ENCODE peak calls at places on chromosomes 1 and 21, in nine cellular contexts. D, H, B, J, L, A, G, K and U are unnamed samples.

GRCh38 chr1:186511761-186512637 is 51.1 kb upstream of the PDC start:
- DNase-seq in D (peak; percentile 70), H (peak; percentile 85), B (no peak), J (no peak), L (peak; percentile 48), A (no peak), G (peak; percentile 26), K (peak; percentile 46), U (no peak)

GRCh38 chr1:57835620-57836019 is 411.8 kb upstream of the DAB1 start:
- DNase-seq in D (peak; percentile 72), H (no peak), B (peak; percentile 41), J (no peak), L (no peak), A (no peak), G (no peak), K (no peak), U (no peak)

GRCh38 chr1:70101774-70102173 is 103.6 kb downstream of the LRRC40 start:
- DNase-seq in D (peak; percentile 37), H (no peak), B (no peak), J (no peak), L (no peak), A (no peak), G (no peak), K (no peak), U (no peak)

GRCh38 chr1:53550201-53550741 is 91.1 kb downstream of the DMRTB1 start:
- DNase-seq in D (no peak), H (no peak), B (peak; percentile 78), J (peak; percentile 69), L (peak; percentile 51), A (no peak), G (peak; percentile 61), K (no peak), U (peak; percentile 73)

GRCh38 chr1:193486671-193487229 is 300.3 kb upstream of the B3GALT2 start:
- DNase-seq in D (no peak), H (peak; percentile 11), B (peak; percentile 12), J (no peak), L (peak; percentile 47), A (peak; percentile 2), G (no peak), K (no peak), U (no peak)

GRCh38 chr1:52098139-52098871 is 42.2 kb downstream of the BTF3L4 start:
- DNase-seq in D (peak; percentile 17), H (no peak), B (no peak), J (no peak), L (no peak), A (no peak), G (no peak), K (no peak), U (no peak)

GRCh38 chr21:31862078-31862477 is 10.7 kb upstream of the HUNK start:
- DNase-seq in D (no peak), H (no peak), B (no peak), J (no peak), L (no peak), A (no peak), G (no peak), K (no peak), U (no peak)

GRCh38 chr1:76830373-76830772 is 36.9 kb upstream of the ST6GALNAC5 start:
- DNase-seq in D (no peak), H (peak; percentile 30), B (no peak), J (no peak), L (no peak), A (no peak), G (no peak), K (no peak), U (no peak)

GRCh38 chr1:152179566-152179965 is 20.5 kb upstream of the RPTN start:
- DNase-seq in D (no peak), H (no peak), B (no peak), J (peak; percentile 42), L (no peak), A (no peak), G (no peak), K (no peak), U (no peak)

GRCh38 chr1:170407138-170407537 is 124.8 kb upstream of the GORAB start:
- DNase-seq in D (no peak), H (no peak), B (peak; percentile 21), J (peak; percentile 23), L (peak; percentile 18), A (peak; percentile 81), G (no peak), K (no peak), U (peak; percentile 10)

GRCh38 chr1:54996359-54996868 is 2.3 kb upstream of the BSND start:
- DNase-seq in D (peak; percentile 87), H (peak; percentile 83), B (peak; percentile 38), J (peak; percentile 78), L (peak; percentile 47), A (peak; percentile 84), G (peak; percentile 65), K (peak; percentile 84), U (peak; percentile 20)

GRCh38 chr1:54994355-54994990 is 4.3 kb upstream of the BSND start:
- DNase-seq in D (no peak), H (no peak), B (no peak), J (no peak), L (no peak), A (no peak), G (no peak), K (no peak), U (no peak)

GRCh38 chr1:54995835-54996234 is 2.9 kb upstream of the BSND start:
- DNase-seq in D (no peak), H (no peak), B (no peak), J (no peak), L (no peak), A (no peak), G (no peak), K (no peak), U (no peak)

GRCh38 chr1:54996869-54997710 is 1.6 kb upstream of the BSND start:
- DNase-seq in D (peak; percentile 45), H (no peak), B (peak; percentile 50), J (peak; percentile 39), L (no peak), A (peak; percentile 19), G (peak; percentile 35), K (no peak), U (peak; percentile 27)

DNA sequence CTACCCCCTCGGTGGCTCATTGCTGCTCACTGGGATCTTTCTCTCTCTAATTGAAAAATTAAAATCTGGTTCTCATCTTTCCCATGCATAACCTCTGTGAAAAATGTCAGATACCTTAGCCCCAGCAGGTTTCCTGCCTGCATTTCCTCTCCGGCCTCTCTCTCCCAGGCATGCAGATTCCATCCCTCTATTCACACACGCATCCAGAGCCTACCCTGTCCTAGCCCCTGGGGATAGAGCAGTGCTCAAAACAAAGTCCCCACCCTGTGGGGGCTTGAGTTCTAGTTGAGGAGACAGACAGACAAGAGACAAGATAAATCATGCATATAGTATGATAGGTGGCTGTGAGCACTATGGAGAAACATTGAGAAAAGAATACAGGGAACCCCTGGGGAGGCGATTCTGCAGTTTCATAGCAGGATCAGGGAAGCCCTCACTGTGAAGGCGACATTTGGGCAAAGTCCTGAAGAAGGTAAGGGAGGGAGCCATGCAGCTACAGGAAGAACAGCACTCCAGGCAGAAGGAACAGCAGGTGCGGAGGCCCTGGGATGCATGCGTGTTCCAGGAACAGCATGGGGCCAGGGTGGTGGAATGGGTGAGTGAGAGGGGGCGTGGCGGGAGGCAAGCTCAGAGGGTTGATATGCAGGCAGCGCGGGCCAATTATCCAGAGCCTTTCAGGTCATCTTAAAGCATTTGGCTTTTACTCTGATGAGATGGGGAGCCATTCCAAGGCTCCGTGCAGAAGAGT is 3.5 kb upstream of the BSND start:
- DNase-seq in D (peak; percentile 40), H (no peak), B (no peak), J (no peak), L (no peak), A (no peak), G (no peak), K (no peak), U (no peak)
- H3K9ac ChIP-seq in D (no peak overlapping the region), H (no peak overlapping the region), B (no peak overlapping the region), J (no peak overlapping the region), L (no peak overlapping the region), A (no peak overlapping the region), G (no peak overlapping the region), K (no peak overlapping the region), U (no peak overlapping the region)

GRCh38 chr1:204103121-204103741 is 30.3 kb downstream of the SOX13 start:
- DNase-seq in D (peak; percentile 68), H (no peak), B (peak; percentile 26), J (peak; percentile 35), L (peak; percentile 16), A (peak; percentile 46), G (peak; percentile 31), K (no peak), U (peak; percentile 20)
- H3K9ac ChIP-seq in D (no peak overlapping the region), H (no peak overlapping the region), B (no peak overlapping the region), J (no peak overlapping the region), L (no peak overlapping the region), A (peak overlapping the region; percentile 45), G (no peak overlapping the region), K (peak overlapping the region; percentile 82), U (no peak overlapping the region)

GRCh38 chr21:45381036-45381787 is 23.8 kb upstream of the COL18A1 start:
- DNase-seq in D (no peak), H (no peak), B (no peak), J (no peak), L (no peak), A (no peak), G (no peak), K (no peak), U (no peak)

GRCh38 chr21:45381865-45382697 is 22.9 kb upstream of the COL18A1 start:
- DNase-seq in D (no peak), H (no peak), B (no peak), J (no peak), L (no peak), A (no peak), G (no peak), K (no peak), U (no peak)

GRCh38 chr21:45379901-45380330 is 25.0 kb upstream of the COL18A1 start:
- DNase-seq in D (no peak), H (no peak), B (no peak), J (no peak), L (no peak), A (no peak), G (no peak), K (no peak), U (no peak)

GRCh38 chr21:45379171-45379900 is 25.6 kb upstream of the COL18A1 start:
- DNase-seq in D (no peak), H (no peak), B (no peak), J (no peak), L (no peak), A (no peak), G (no peak), K (peak; percentile 8), U (no peak)

GRCh38 chr21:45380566-45380965 is 24.4 kb upstream of the COL18A1 start:
- DNase-seq in D (no peak), H (no peak), B (no peak), J (no peak), L (no peak), A (no peak), G (no peak), K (no peak), U (no peak)
- H3K9ac ChIP-seq in D (no peak overlapping the region), H (no peak overlapping the region), B (no peak overlapping the region), J (no peak overlapping the region), L (no peak overlapping the region), A (no peak overlapping the region), G (no peak overlapping the region), K (no peak overlapping the region), U (no peak overlapping the region)

DNA sequence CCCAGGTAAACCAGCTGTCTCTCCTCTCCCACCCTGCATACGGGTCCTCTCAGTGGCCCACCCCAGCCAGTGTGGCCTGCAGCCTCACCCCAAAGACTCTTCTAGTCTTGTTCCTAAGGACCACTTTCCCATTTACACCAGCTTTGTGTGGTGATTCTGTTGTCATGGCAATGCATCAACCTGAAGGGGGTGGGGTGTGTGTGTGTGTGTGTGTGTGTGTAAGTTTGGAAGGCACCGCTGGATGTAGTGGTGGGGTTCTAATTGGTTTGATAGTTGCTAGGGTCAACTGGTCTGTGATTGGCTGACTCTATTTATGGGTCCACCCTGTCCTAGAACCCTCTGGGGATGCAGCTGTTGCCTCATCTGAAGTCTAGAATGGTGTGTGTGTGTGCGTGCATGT is 4.7 kb upstream of the CDK18 start:
- DNase-seq in D (no peak), H (no peak), B (no peak), J (no peak), L (no peak), A (no peak), G (no peak), K (no peak), U (no peak)
- H3K9ac ChIP-seq in D (no peak overlapping the region), H (no peak overlapping the region), B (no peak overlapping the region), J (no peak overlapping the region), L (no peak overlapping the region), A (no peak overlapping the region), G (no peak overlapping the region), K (no peak overlapping the region), U (no peak overlapping the region)